ENCODE peak calls at places on chromosomes 6 and 20, in four cellular contexts. One of them, this sample, is unnamed. For H3K27me3, the result is how much of the 10 kb centered on the place peaks cover.

GRCh38 chr20:56003966-56004365 is 1.4 kb downstream of the CBLN4 start:
- DNase-seq in transverse colon: peak
- DNase-seq in sigmoid colon: no peak
- DNase-seq in stomach: no peak
- DNase-seq in this sample: no peak

GRCh38 chr6:135922746-135923145 is 71.2 kb downstream of the PDE7B start:
- DNase-seq in transverse colon: no peak
- DNase-seq in sigmoid colon: peak
- DNase-seq in stomach: no peak
- DNase-seq in this sample: no peak

GRCh38 chr6:19802656-19803055 is 34.5 kb upstream of the ID4 start:
- DNase-seq in transverse colon: no peak
- DNase-seq in sigmoid colon: no peak
- DNase-seq in stomach: no peak
- DNase-seq in this sample: no peak

GRCh38 chr6:582370-582769 is 74.5 kb downstream of the HUS1B start:
- DNase-seq in transverse colon: no peak
- DNase-seq in sigmoid colon: no peak
- DNase-seq in stomach: no peak
- DNase-seq in this sample: no peak

GRCh38 chr20:35001596-35002362 is 46.1 kb downstream of the MYH7B start:
- DNase-seq in transverse colon: no peak
- DNase-seq in sigmoid colon: no peak
- DNase-seq in stomach: no peak
- DNase-seq in this sample: no peak

GRCh38 chr20:50475879-50476292 is 34.3 kb upstream of the PTPN1 start:
- DNase-seq in transverse colon: peak
- DNase-seq in sigmoid colon: no peak
- DNase-seq in stomach: peak
- DNase-seq in this sample: no peak

GRCh38 chr6:1436334-1437306 is 47.2 kb downstream of the FOXF2 start:
- DNase-seq in transverse colon: peak
- DNase-seq in sigmoid colon: no peak
- DNase-seq in stomach: peak
- DNase-seq in this sample: peak

GRCh38 chr20:20096421-20096820 is 44.1 kb downstream of the CFAP61 start:
- DNase-seq in transverse colon: no peak
- DNase-seq in sigmoid colon: no peak
- DNase-seq in stomach: no peak
- DNase-seq in this sample: no peak

GRCh38 chr6:168964138-168964892 is 289.3 kb downstream of the THBS2 start:
- DNase-seq in transverse colon: no peak
- DNase-seq in sigmoid colon: no peak
- DNase-seq in stomach: no peak
- DNase-seq in this sample: no peak

GRCh38 chr6:35635601-35636597 is 52.8 kb downstream of the FKBP5 start:
- DNase-seq in transverse colon: no peak
- DNase-seq in sigmoid colon: no peak
- DNase-seq in stomach: no peak
- DNase-seq in this sample: no peak

GRCh38 chr20:53735536-53736050 is 142.0 kb upstream of the ZNF217 start:
- DNase-seq in transverse colon: no peak
- DNase-seq in sigmoid colon: no peak
- DNase-seq in stomach: no peak
- DNase-seq in this sample: no peak

GRCh38 chr6:88614306-88614877 is 349.0 kb downstream of the RNGTT start:
- DNase-seq in transverse colon: no peak
- DNase-seq in sigmoid colon: no peak
- DNase-seq in stomach: no peak
- DNase-seq in this sample: no peak

GRCh38 chr6:25279748-25280616 is 808 bp downstream of the CARMIL1 start:
- DNase-seq in transverse colon: peak
- DNase-seq in sigmoid colon: peak
- DNase-seq in stomach: peak
- DNase-seq in this sample: peak

GRCh38 chr6:46331461-46331860 is 159.8 kb downstream of the RCAN2 start:
- DNase-seq in transverse colon: no peak
- DNase-seq in sigmoid colon: no peak
- DNase-seq in stomach: no peak
- DNase-seq in this sample: no peak

GRCh38 chr6:132132911-132133639 is 181.9 kb upstream of the CCN2 start:
- DNase-seq in transverse colon: no peak
- DNase-seq in sigmoid colon: no peak
- DNase-seq in stomach: no peak
- DNase-seq in this sample: no peak

GRCh38 chr20:24672181-24672880 is 202.9 kb downstream of the SYNDIG1 start:
- DNase-seq in transverse colon: no peak
- DNase-seq in sigmoid colon: peak
- DNase-seq in stomach: no peak
- DNase-seq in this sample: no peak

GRCh38 chr6:128631031-128631430 is 110.6 kb upstream of the PTPRK start:
- DNase-seq in transverse colon: no peak
- DNase-seq in sigmoid colon: no peak
- DNase-seq in stomach: no peak
- DNase-seq in this sample: no peak

GRCh38 chr6:157272866-157273755 is 50.2 kb downstream of the TMEM242 start:
- DNase-seq in transverse colon: no peak
- DNase-seq in sigmoid colon: no peak
- DNase-seq in stomach: no peak
- DNase-seq in this sample: no peak

GRCh38 chr6:5053038-5053437 is 32.1 kb upstream of the PPP1R3G start:
- DNase-seq in transverse colon: no peak
- DNase-seq in sigmoid colon: no peak
- DNase-seq in stomach: no peak
- DNase-seq in this sample: no peak

GRCh38 chr20:2022163-2022562 is 28.3 kb upstream of the PDYN start:
- DNase-seq in transverse colon: no peak
- DNase-seq in sigmoid colon: no peak
- DNase-seq in stomach: no peak
- DNase-seq in this sample: no peak

GRCh38 chr6:3329491-3330051 is 70.8 kb downstream of the PSMG4 start:
- DNase-seq in transverse colon: no peak
- DNase-seq in sigmoid colon: no peak
- DNase-seq in stomach: no peak
- DNase-seq in this sample: no peak

GRCh38 chr20:16005612-16006493 is 567.4 kb downstream of the KIF16B start:
- DNase-seq in transverse colon: no peak
- DNase-seq in sigmoid colon: no peak
- DNase-seq in stomach: no peak
- DNase-seq in this sample: no peak

GRCh38 chr6:154218336-154218735 is 138.3 kb downstream of the IPCEF1 start:
- DNase-seq in transverse colon: no peak
- DNase-seq in sigmoid colon: no peak
- DNase-seq in stomach: no peak
- DNase-seq in this sample: no peak

GRCh38 chr20:3473944-3474343 is 3.1 kb downstream of the ATRN start:
- DNase-seq in transverse colon: no peak
- DNase-seq in sigmoid colon: no peak
- DNase-seq in stomach: no peak
- DNase-seq in this sample: no peak

GRCh38 chr20:35555951-35556645 is 14.2 kb downstream of the ERGIC3 start:
- DNase-seq in transverse colon: no peak
- DNase-seq in sigmoid colon: no peak
- DNase-seq in stomach: no peak
- DNase-seq in this sample: no peak

GRCh38 chr6:106324726-106325335 is 729 bp downstream of the ATG5 start:
- DNase-seq in transverse colon: no peak
- DNase-seq in sigmoid colon: no peak
- DNase-seq in stomach: no peak
- DNase-seq in this sample: no peak

GRCh38 chr6:106321940-106322339 is 3.6 kb downstream of the ATG5 start:
- DNase-seq in transverse colon: no peak
- DNase-seq in sigmoid colon: no peak
- DNase-seq in stomach: no peak
- DNase-seq in this sample: no peak

GRCh38 chr6:106325336-106326178 is at the start of gene ATG5:
- DNase-seq in transverse colon: peak
- DNase-seq in sigmoid colon: peak
- DNase-seq in stomach: peak
- DNase-seq in this sample: peak
- TF ChIP-seq CTCF in transverse colon: no peak
- TF ChIP-seq CTCF in sigmoid colon: no peak
- TF ChIP-seq CTCF in stomach: no peak
- TF ChIP-seq CTCF in this sample: no peak

DNA sequence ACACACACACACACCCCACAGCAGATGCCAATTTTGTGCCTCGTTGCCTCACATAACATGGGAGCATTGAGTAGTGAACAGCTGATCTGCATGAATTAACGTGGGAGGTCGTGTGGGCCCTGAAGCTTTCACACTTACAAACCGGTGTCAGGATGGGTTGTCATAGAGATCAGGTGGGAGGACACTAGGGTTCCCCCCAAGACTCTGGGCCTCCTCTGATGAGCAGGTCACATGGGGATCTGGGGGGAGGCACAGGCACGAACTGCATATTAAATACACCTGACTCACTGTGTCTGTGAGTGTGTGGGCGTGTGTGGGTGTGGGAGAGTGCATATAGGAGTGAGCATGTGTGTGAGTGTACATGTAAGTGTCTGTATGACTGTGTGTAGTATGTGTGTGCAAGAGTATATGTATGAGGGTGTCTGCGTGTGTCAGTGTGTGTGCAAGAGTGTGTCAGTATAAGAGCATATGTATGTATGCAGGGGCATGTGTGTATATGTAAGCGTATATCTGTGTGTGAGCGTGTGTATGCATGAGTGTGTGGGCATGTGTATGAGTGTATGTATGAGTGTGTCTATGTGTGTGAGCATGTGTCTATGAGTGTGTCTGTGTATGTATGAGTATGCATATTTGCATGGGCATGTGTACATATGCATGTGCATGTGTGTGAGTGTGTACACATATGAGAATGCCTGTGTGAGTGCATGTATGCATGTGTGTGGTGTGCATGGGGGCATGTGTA is 370.4 kb downstream of the PREX1 start:
- DNase-seq in transverse colon: no peak
- DNase-seq in sigmoid colon: peak
- DNase-seq in stomach: no peak
- DNase-seq in this sample: no peak
- TF ChIP-seq POLR2AphosphoS5 in transverse colon: no peak
- TF ChIP-seq POLR2AphosphoS5 in sigmoid colon: no peak
- TF ChIP-seq POLR2AphosphoS5 in stomach: no peak
- TF ChIP-seq POLR2AphosphoS5 in this sample: no peak

GRCh38 chr6:52276130-52276529 is 8.4 kb downstream of the MCM3 start:
- DNase-seq in transverse colon: no peak
- DNase-seq in sigmoid colon: no peak
- DNase-seq in stomach: no peak
- DNase-seq in this sample: no peak
- H3K27me3 ChIP-seq in transverse colon: under half
- H3K27me3 ChIP-seq in sigmoid colon: under half
- H3K27me3 ChIP-seq in stomach: under half
- H3K27me3 ChIP-seq in this sample: under half

DNA sequence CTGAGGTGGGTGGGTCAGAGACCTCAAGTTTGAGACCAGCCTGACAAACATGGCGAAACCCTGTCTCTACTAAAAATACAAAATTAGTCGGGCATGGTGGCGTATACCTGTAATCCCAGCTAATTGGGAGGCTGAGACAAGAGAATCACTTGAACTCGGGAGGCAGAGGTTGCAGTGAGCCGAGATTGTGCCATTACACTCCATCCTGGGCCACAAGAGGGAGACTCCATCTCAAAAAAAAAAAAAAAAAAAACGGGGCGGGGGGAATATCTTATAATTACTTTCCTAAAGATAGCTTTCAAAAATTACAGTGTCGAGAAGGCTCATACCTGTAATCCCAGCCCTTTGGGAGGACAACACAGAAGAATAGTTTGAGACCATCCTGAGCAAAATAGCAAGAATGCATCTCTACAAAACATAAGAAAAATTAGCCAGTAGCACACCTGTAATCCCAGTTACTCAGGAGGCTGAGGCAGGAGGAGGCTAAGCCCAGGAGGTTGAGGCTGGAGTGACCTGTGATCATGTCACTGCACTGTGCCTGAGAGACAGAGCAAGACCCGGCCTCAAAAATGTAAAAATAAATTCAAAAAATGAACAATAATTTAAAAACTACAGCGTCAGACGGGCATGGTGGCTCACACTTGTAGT is 25.8 kb downstream of the CBFA2T2 start:
- DNase-seq in transverse colon: no peak
- DNase-seq in sigmoid colon: no peak
- DNase-seq in stomach: no peak
- DNase-seq in this sample: no peak
- TF ChIP-seq CTCF in transverse colon: peak
- TF ChIP-seq CTCF in sigmoid colon: no peak
- TF ChIP-seq CTCF in stomach: no peak
- TF ChIP-seq CTCF in this sample: no peak

DNA sequence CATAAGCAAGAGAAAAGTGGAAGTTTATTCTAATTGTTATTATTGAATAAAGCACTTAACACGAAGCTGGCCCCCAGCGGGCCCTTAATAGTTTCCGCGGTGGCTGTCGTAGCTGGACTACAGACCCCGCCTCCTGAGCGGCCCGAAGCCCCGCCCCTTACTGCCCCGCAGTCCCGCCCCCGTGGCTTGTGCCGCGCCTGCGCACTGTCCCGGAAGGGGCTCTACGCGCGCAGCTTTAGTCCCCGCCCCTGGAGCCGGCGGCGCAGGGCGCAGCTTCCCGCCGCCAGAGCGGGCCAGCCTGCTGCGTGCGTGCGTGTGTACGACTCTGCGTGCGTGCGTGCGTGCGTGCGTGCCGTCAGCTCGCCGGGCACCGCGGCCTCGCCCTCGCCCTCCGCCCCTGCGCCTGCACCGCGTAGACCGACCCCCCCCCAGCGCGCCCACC is at the start of gene VAPB:
- DNase-seq in transverse colon: peak
- DNase-seq in sigmoid colon: peak
- DNase-seq in stomach: peak
- DNase-seq in this sample: peak
- TF ChIP-seq POLR2AphosphoS5 in transverse colon: peak
- TF ChIP-seq POLR2AphosphoS5 in sigmoid colon: peak
- TF ChIP-seq POLR2AphosphoS5 in stomach: peak
- TF ChIP-seq POLR2AphosphoS5 in this sample: peak

DNA sequence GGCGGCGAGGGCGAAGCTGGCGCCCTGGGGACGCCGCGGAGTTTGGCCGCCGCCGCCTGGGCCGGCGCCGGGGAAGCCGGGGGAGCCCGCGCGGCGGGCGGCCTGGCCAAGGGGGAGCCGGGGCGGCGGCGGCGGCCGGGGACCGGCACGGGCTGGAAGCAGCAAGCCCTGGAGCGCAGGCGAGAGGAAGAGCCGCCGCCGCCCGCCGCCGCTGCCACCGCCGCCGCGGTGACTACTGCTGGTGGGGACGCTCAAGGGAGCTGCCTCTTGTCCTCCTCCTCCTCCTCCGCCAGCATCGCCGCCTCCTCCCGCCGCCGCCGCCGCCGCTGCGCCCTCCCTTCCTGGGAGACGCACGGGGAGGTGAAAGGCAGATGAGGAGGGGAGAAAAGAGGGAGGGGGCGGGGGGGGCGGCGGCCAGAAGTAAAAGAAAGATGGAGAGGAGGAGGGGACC is 975 bp downstream of the PDE10A start:
- DNase-seq in transverse colon: no peak
- DNase-seq in sigmoid colon: no peak
- DNase-seq in stomach: no peak
- DNase-seq in this sample: no peak
- H3K27me3 ChIP-seq in transverse colon: half or more
- H3K27me3 ChIP-seq in sigmoid colon: half or more
- H3K27me3 ChIP-seq in stomach: half or more
- H3K27me3 ChIP-seq in this sample: under half

GRCh38 chr6:34128045-34128444 is 17.8 kb downstream of the GRM4 start:
- DNase-seq in transverse colon: no peak
- DNase-seq in sigmoid colon: no peak
- DNase-seq in stomach: no peak
- DNase-seq in this sample: no peak
- TF ChIP-seq CTCF in transverse colon: no peak
- TF ChIP-seq CTCF in sigmoid colon: no peak
- TF ChIP-seq CTCF in stomach: no peak
- TF ChIP-seq CTCF in this sample: no peak

This sample was measured in prostate gland.